ENCODE peak calls at places on chromosomes 3 and 15, in seven cellular contexts. B, T, C, Z, J, S and A are unnamed samples.

GRCh38 chr3:45145223-45145622 is 955 bp downstream of the CDCP1 start:
- DNase-seq in T (no peak), C (no peak), S (peak), J (no peak), B (peak), Z (no peak), A (peak)

GRCh38 chr15:101264911-101265641 is 12.2 kb downstream of the SELENOS start:
- DNase-seq in J (no peak), S (no peak), T (no peak), B (no peak), C (no peak), Z (no peak), A (no peak)

GRCh38 chr15:65391732-65392131 is 13.9 kb upstream of the IGDCC3 start:
- DNase-seq in Z (no peak), S (no peak), B (no peak), J (no peak), T (no peak), C (no peak), A (no peak)

GRCh38 chr3:179697933-179698332 is 45.1 kb downstream of the USP13 start:
- DNase-seq in J (no peak), C (no peak), S (no peak), T (no peak), Z (no peak), B (no peak), A (no peak)

GRCh38 chr3:48966367-48966766 is 23.7 kb upstream of the P4HTM start:
- DNase-seq in T (no peak), S (no peak), B (no peak), J (no peak), C (no peak), Z (no peak), A (no peak)

GRCh38 chr3:156176048-156176447 is 55.7 kb downstream of the KCNAB1 start:
- DNase-seq in S (no peak), J (no peak), Z (no peak), B (no peak), T (no peak), C (no peak), A (no peak)

GRCh38 chr3:87298111-87298718 is 21.8 kb upstream of the POU1F1 start:
- DNase-seq in C (peak), S (peak), J (peak), B (peak), T (peak), Z (peak), A (peak)

GRCh38 chr15:101250331-101250730 is 1.5 kb downstream of the CHSY1 start:
- DNase-seq in Z (no peak), B (peak), S (peak), J (peak), T (peak), C (no peak), A (peak)

GRCh38 chr3:49349617-49350114 is 8.5 kb downstream of the GPX1 start:
- DNase-seq in J (no peak), T (no peak), S (no peak), Z (peak), C (no peak), B (no peak), A (no peak)

GRCh38 chr15:43204016-43204901 is 16.6 kb downstream of the EPB42 start:
- DNase-seq in J (peak), S (peak), T (peak), B (peak), C (peak), Z (peak), A (peak)

GRCh38 chr3:51705276-51706020 is 1.4 kb upstream of the GRM2 start:
- DNase-seq in C (no peak), B (no peak), J (no peak), S (no peak), T (no peak), Z (no peak), A (no peak)

GRCh38 chr15:39552546-39552945 is 28.3 kb upstream of the THBS1 start:
- DNase-seq in C (no peak), Z (no peak), T (no peak), S (no peak), J (no peak), B (no peak), A (no peak)

GRCh38 chr3:15629860-15630597 is 28.5 kb downstream of the BTD start:
- DNase-seq in J (peak), C (peak), T (peak), B (peak), S (peak), Z (peak), A (peak)

GRCh38 chr3:152314677-152315353 is 46.1 kb downstream of the MBNL1 start:
- DNase-seq in J (no peak), Z (no peak), T (no peak), S (no peak), B (no peak), C (no peak), A (no peak)

GRCh38 chr3:17062736-17063135 is 178.0 kb downstream of the PLCL2 start:
- DNase-seq in Z (no peak), J (no peak), B (no peak), T (no peak), C (no peak), S (no peak), A (no peak)

GRCh38 chr15:67193223-67194009 is 61.0 kb downstream of the AAGAB start:
- DNase-seq in J (no peak), S (no peak), T (no peak), Z (peak), C (no peak), B (no peak), A (no peak)

GRCh38 chr15:67194171-67195114 is 60.0 kb downstream of the AAGAB start:
- DNase-seq in B (no peak), S (no peak), J (no peak), T (no peak), C (no peak), Z (no peak), A (no peak)

GRCh38 chr15:67190326-67190725 is 64.1 kb downstream of the AAGAB start:
- DNase-seq in C (no peak), S (no peak), B (no peak), Z (no peak), T (no peak), J (no peak), A (no peak)

GRCh38 chr15:67190813-67191212 is 63.6 kb downstream of the AAGAB start:
- DNase-seq in T (no peak), C (no peak), Z (no peak), J (no peak), B (no peak), S (no peak), A (no peak)

GRCh38 chr15:67192185-67192584 is 62.3 kb downstream of the AAGAB start:
- DNase-seq in C (no peak), S (no peak), Z (no peak), T (no peak), B (no peak), J (no peak), A (no peak)
- H2AFZ ChIP-seq in C (no peak), S (no peak), Z (no peak), T (no peak), B (no peak), J (no peak), A (no peak)

DNA sequence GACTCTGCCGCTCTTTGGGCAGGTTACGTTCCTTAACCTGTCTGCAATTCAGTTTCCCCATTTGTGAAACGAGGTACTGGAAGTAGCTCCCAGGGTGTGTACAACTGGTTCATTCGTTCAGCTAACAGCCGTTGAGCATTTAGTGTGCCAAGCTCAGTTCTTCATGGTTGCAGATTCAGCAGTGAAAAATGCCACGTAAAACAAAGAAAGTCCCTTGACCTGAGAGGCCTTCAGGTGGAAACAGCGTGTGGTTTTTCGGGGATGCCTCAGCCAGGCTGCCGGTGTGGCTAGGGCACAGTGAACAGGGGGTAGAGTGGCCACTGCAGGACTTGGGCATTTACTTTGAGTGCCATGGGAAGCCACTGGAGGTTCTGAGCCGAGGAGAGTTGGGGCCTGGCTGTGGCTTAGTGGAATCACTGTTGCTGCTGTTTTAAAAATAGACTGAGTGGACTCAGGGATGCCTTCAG is 4.7 kb downstream of the SYNM start:
- DNase-seq in J (no peak), S (no peak), Z (no peak), B (no peak), C (no peak), T (no peak), A (no peak)
- H3K4me3 ChIP-seq in J (no peak), S (no peak), Z (no peak), B (no peak), C (no peak), T (no peak), A (no peak)

GRCh38 chr3:147412917-147413711 is 3.9 kb downstream of the ZIC1 start:
- DNase-seq in C (no peak), B (no peak), S (no peak), T (no peak), J (peak), Z (no peak), A (no peak)
- TF ChIP-seq EZH2 in C (no peak), B (peak), S (peak), T (no peak), J (peak), Z (peak), A (peak)

DNA sequence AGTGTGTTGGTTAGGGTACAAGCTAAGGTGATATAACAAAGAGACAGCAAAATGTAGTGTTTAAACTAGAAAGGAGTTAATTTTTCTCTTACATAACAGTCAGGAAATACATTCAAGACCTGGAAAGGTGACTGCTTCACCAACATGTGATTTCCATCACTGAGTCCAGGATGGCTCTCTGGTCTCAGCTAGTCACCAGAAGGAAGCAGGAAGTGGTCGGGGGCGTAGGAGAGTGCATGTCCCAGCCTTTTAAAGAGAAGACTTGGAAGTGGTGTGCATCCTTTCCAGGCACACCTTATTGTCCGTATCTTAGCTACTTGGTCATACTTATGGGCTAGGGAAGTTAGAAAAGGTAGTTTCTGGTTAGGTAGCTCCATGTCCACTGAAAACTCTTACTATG is 11.1 kb upstream of the UBE2Q2 start:
- DNase-seq in B (no peak), J (no peak), S (no peak), Z (no peak), C (no peak), T (no peak), A (no peak)
- H2AFZ ChIP-seq in B (no peak), J (no peak), S (peak), Z (no peak), C (no peak), T (no peak), A (no peak)

GRCh38 chr3:114450008-114450596 is 156.3 kb downstream of the TIGIT start:
- DNase-seq in Z (no peak), C (no peak), T (no peak), S (peak), B (no peak), J (no peak), A (no peak)

GRCh38 chr3:114453296-114453888 is 159.6 kb downstream of the TIGIT start:
- DNase-seq in C (no peak), J (no peak), Z (no peak), S (no peak), B (no peak), T (no peak), A (no peak)

GRCh38 chr3:114452176-114452744 is 158.4 kb downstream of the TIGIT start:
- DNase-seq in B (no peak), J (no peak), T (no peak), Z (no peak), S (no peak), C (no peak), A (peak)

GRCh38 chr3:114451051-114451451 is 157.2 kb downstream of the TIGIT start:
- DNase-seq in T (peak), Z (no peak), S (no peak), J (no peak), B (no peak), C (no peak), A (peak)

GRCh38 chr3:114451561-114452018 is 157.8 kb downstream of the TIGIT start:
- DNase-seq in Z (no peak), C (no peak), J (no peak), S (peak), T (peak), B (no peak), A (peak)
- H3K4me3 ChIP-seq in Z (no peak), C (no peak), J (no peak), S (peak), T (peak), B (no peak), A (peak)

GRCh38 chr3:194685723-194686413 is at the start of gene FAM43A:
- DNase-seq in S (peak), J (peak), B (peak), C (peak), Z (peak), T (peak), A (peak)

GRCh38 chr3:194688207-194688711 is 2.6 kb downstream of the FAM43A start:
- DNase-seq in J (peak), T (peak), B (peak), C (no peak), Z (peak), S (no peak), A (peak)

GRCh38 chr3:194687638-194688206 is 2.0 kb downstream of the FAM43A start:
- DNase-seq in T (peak), Z (peak), C (no peak), S (peak), B (peak), J (peak), A (peak)

GRCh38 chr3:194686414-194686815 is 732 bp downstream of the FAM43A start:
- DNase-seq in C (no peak), S (no peak), J (no peak), Z (no peak), T (no peak), B (no peak), A (no peak)

GRCh38 chr3:194686816-194687637 is 1.3 kb downstream of the FAM43A start:
- DNase-seq in J (peak), S (peak), C (no peak), B (peak), T (peak), Z (peak), A (peak)
- TF ChIP-seq EZH2 in J (peak), S (peak), C (no peak), B (no peak), T (no peak), Z (peak), A (no peak)

DNA sequence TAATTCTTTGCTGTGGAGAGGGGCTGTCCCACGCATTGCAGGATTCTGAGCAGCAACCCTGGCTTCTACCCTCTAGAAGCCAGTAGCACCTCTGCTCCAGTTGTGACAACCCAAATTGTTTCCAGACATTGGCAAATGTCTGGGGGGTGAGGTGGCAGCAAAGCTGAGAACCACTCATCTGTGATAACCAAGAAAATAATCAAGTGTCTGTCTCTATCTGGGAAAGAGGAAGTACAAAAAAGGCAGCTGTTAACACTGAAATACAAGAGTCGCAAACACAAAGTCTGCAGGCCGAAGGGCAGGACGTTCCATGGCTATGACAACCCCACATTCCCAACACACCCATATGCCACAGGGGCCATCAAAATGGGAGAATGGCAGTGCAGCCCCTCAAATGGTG is 42.2 kb upstream of the GNB5 start:
- DNase-seq in B (no peak), S (no peak), T (peak), Z (no peak), J (no peak), C (no peak), A (no peak)
- H2AFZ ChIP-seq in B (no peak), S (no peak), T (peak), Z (no peak), J (no peak), C (no peak), A (no peak)

GRCh38 chr3:129116482-129116946 is 5.1 kb downstream of the RAB43 start:
- DNase-seq in T (no peak), Z (no peak), C (no peak), S (no peak), B (no peak), J (peak), A (no peak)
- H3K4me3 ChIP-seq in T (no peak), Z (no peak), C (no peak), S (no peak), B (no peak), J (no peak), A (no peak)

DNA sequence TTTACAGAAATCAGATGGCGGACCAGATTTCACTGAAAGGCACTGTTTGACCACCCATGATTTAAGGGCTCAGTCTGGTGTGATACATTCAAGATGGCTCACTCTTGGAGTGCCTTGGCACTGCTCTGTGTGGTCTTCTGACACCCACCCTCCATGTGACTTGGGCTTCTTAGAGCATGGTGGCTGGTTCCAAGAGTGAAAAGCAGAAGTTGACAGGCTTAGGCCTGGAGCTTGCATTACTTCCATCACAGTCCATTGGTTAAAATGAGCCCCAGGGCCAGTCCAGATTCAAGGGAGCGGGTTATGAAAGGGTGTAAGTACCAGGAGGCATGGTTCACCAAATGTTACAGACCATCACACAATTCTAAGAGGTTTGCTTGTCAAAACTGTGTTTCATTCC is 40.7 kb upstream of the BHLHE40 start:
- DNase-seq in Z (no peak), T (no peak), C (no peak), J (no peak), B (no peak), S (no peak), A (no peak)
- TF ChIP-seq EZH2 in Z (no peak), T (no peak), C (no peak), J (no peak), B (no peak), S (no peak), A (no peak)

DNA sequence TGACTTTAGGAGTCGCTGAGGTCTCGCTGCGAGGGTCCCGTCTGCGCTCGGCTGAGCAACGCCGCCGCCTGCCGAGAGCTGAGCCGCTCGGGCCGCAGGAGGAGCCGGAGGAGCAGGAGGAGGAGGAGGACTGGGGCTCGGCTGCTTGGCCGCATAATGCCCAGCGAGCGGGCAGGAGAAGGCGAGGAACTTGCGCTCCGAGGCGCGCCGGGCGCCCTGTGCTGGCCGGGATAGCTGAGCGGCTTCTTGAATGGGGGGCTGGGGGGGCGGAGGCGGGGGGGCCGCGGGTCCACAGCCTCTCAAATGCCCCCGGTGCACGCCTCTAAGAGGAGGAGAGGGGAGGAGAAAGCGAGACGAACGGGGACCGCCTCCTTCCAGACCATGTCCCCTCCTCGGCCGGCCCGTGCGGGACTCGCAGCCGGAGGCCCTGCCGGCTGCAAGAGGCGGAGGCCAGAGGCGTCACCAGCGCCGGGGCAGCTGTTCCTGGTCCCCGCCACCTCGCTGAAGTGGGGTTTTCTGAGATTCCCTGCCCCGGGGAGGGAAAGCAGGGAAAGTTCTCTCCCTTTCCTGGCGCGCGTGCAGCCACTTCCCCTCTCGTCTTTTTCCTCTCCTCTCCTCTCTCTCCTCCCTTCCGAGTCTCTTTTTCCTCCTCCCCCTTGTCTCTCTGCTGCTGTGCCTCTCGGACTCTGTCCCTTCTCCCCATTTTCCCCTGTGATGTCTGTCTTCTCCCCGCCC is at the start of gene ADAMTS9:
- DNase-seq in T (peak), S (peak), J (peak), Z (peak), C (no peak), B (no peak), A (peak)
- H2AFZ ChIP-seq in T (peak), S (peak), J (peak), Z (peak), C (peak), B (no peak), A (peak)